ENCODE peak calls at places on chromosomes 6 and 20, in nine cellular contexts. C, D, M, A, S, K, P, Z and B are unnamed samples.

GRCh38 chr6:98777762-98778161 is 56.6 kb upstream of the POU3F2 start:
- DNase-seq in C (no peak), D (no peak), M (no peak), A (no peak), S (no peak), K (no peak), P (peak; percentile 1), Z (no peak), B (no peak)

GRCh38 chr6:154242617-154243357 is 113.8 kb downstream of the IPCEF1 start:
- DNase-seq in C (no peak), D (no peak), M (no peak), A (no peak), S (no peak), K (no peak), P (no peak), Z (no peak), B (no peak)

GRCh38 chr6:163260111-163260895 is 154.2 kb upstream of the QKI start:
- DNase-seq in C (no peak), D (no peak), M (no peak), A (no peak), S (no peak), K (no peak), P (no peak), Z (no peak), B (peak; percentile 47)

GRCh38 chr6:132357120-132357519 is 44.2 kb downstream of the MOXD1 start:
- DNase-seq in C (no peak), D (peak; percentile 71), M (no peak), A (no peak), S (no peak), K (no peak), P (no peak), Z (no peak), B (no peak)

GRCh38 chr20:62405108-62405980 is 1.7 kb downstream of the CABLES2 start:
- DNase-seq in C (no peak), D (peak; percentile 57), M (no peak), A (no peak), S (no peak), K (no peak), P (no peak), Z (no peak), B (peak; percentile 52)

GRCh38 chr6:24824142-24824755 is 25.5 kb upstream of the ARMH2 start:
- DNase-seq in C (no peak), D (peak; percentile 27), M (no peak), A (no peak), S (no peak), K (no peak), P (no peak), Z (no peak), B (no peak)

GRCh38 chr6:135506270-135506997 is 8.9 kb upstream of the AHI1 start:
- DNase-seq in C (peak; percentile 30), D (peak; percentile 49), M (peak; percentile 33), A (no peak), S (no peak), K (no peak), P (peak; percentile 12), Z (peak; percentile 15), B (no peak)

GRCh38 chr20:3195607-3196230 is 8.8 kb downstream of the DDRGK1 start:
- DNase-seq in C (no peak), D (no peak), M (no peak), A (no peak), S (no peak), K (no peak), P (no peak), Z (no peak), B (no peak)

GRCh38 chr6:36625161-36625919 is 31.2 kb downstream of the SRSF3 start:
- DNase-seq in C (peak; percentile 68), D (peak; percentile 83), M (no peak), A (no peak), S (no peak), K (no peak), P (no peak), Z (peak; percentile 32), B (no peak)